ENCODE peak calls at places on chromosomes 13 and 19, in ten cellular contexts. V is stimulated activated CD8-positive, alpha-beta memory T cell treated with anti-CD3 and anti-CD28 coated beads, Interleukin-7, amount 100 ng/mL, for 48 hours; B is CD4-positive, alpha-beta T cell; R is effector CD4-positive, alpha-beta T cell; W is GM12878; N is MG63; D is breast epithelium; G is AG09309; K is NCI-H1105; O is hepatic stellate cell. Q is an unnamed sample.

GRCh38 chr19:48873476-48874308 is 1.5 kb downstream of the PPP1R15A start:
- DNase-seq in K (no peak), V (no peak), O (peak; percentile 32), B (no peak), D (no peak), W (no peak), R (no peak), G (no peak), N (no peak), Q (peak; percentile 19)

GRCh38 chr19:46635920-46636761 is at the start of gene GNG8:
- DNase-seq in R (no peak), K (no peak), O (no peak), G (no peak), B (no peak), V (no peak), W (no peak), D (no peak), N (no peak), Q (no peak)

GRCh38 chr19:34265221-34265650 is 10.9 kb downstream of the GARRE1 start:
- DNase-seq in V (no peak), K (no peak), W (no peak), G (no peak), B (no peak), N (no peak), O (no peak), D (peak; percentile 85), R (no peak), Q (no peak)

GRCh38 chr13:75633285-75633684 is 2.8 kb upstream of the LMO7 start:
- DNase-seq in K (no peak), V (no peak), G (peak; percentile 95), D (no peak), B (no peak), O (peak; percentile 74), N (peak; percentile 40), W (no peak), R (no peak), Q (no peak)

GRCh38 chr13:21974741-21975140 is 303.9 kb downstream of the FGF9 start:
- DNase-seq in O (no peak), K (no peak), V (no peak), G (no peak), R (no peak), N (no peak), W (no peak), D (no peak), B (no peak), Q (no peak)

GRCh38 chr13:50126378-50127016 is 111.3 kb downstream of the KCNRG start:
- DNase-seq in D (no peak), N (peak; percentile 16), W (no peak), V (no peak), B (no peak), O (no peak), K (peak; percentile 3), G (no peak), R (peak; percentile 14), Q (no peak)

GRCh38 chr19:28242317-28242927 is 970.5 kb downstream of the UQCRFS1 start:
- DNase-seq in G (no peak), O (peak; percentile 52), B (no peak), D (no peak), N (no peak), W (no peak), K (peak; percentile 41), V (peak; percentile 4), R (no peak), Q (no peak)

GRCh38 chr13:104984296-104984818 is 1551.1 kb downstream of the EFNB2 start:
- DNase-seq in O (no peak), W (peak; percentile 92), K (peak; percentile 24), D (no peak), N (no peak), G (no peak), V (no peak), B (peak; percentile 18), R (no peak), Q (peak; percentile 92)

GRCh38 chr13:60707878-60708277 is 310.9 kb downstream of the TDRD3 start:
- DNase-seq in D (no peak), W (no peak), V (no peak), N (no peak), G (no peak), R (no peak), O (no peak), B (no peak), K (no peak), Q (no peak)

GRCh38 chr13:77338329-77338728 is 11.4 kb upstream of the MYCBP2 start:
- DNase-seq in W (no peak), D (no peak), N (no peak), O (no peak), B (no peak), G (no peak), V (no peak), R (no peak), K (no peak), Q (no peak)

GRCh38 chr13:111319521-111319920 is 921 bp upstream of the TEX29 start:
- DNase-seq in K (no peak), N (no peak), D (no peak), B (no peak), V (no peak), O (no peak), G (no peak), R (no peak), W (no peak), Q (no peak)

GRCh38 chr19:14512420-14512961 is 5.7 kb downstream of the DNAJB1 start:
- DNase-seq in G (no peak), K (no peak), V (no peak), D (no peak), B (no peak), O (no peak), N (no peak), R (no peak), W (no peak), Q (no peak)

GRCh38 chr13:41973247-41973741 is 12.4 kb upstream of the VWA8 start:
- DNase-seq in V (no peak), B (no peak), N (no peak), D (no peak), G (no peak), O (no peak), W (no peak), R (no peak), K (no peak), Q (no peak)

GRCh38 chr19:45499196-45500180 is 1.2 kb downstream of the PPM1N start:
- DNase-seq in R (peak; percentile 28), K (no peak), N (peak; percentile 28), O (no peak), V (peak; percentile 68), W (no peak), G (no peak), B (peak; percentile 48), D (no peak), Q (no peak)

GRCh38 chr19:41521860-41522555 is 54.0 kb upstream of the CEACAM21 start:
- DNase-seq in D (no peak), V (no peak), W (no peak), B (peak; percentile 36), K (peak; percentile 32), O (no peak), G (no peak), R (peak; percentile 26), N (no peak), Q (no peak)

GRCh38 chr13:111415216-111415615 is 94.8 kb downstream of the TEX29 start:
- DNase-seq in D (no peak), R (no peak), G (no peak), W (no peak), B (no peak), N (no peak), O (no peak), K (no peak), V (no peak), Q (no peak)

GRCh38 chr19:1000591-1001537 is 645 bp downstream of the GRIN3B start:
- DNase-seq in V (no peak), D (no peak), N (no peak), O (peak; percentile 45), W (no peak), B (no peak), K (no peak), R (no peak), G (no peak), Q (no peak)

GRCh38 chr19:4064551-4065260 is 2.0 kb downstream of the ZBTB7A start:
- DNase-seq in N (peak; percentile 59), G (no peak), R (peak; percentile 38), O (peak; percentile 60), W (no peak), D (no peak), B (peak; percentile 36), K (no peak), V (no peak), Q (no peak)

GRCh38 chr13:74372511-74372910 is 238.3 kb upstream of the KLF12 start:
- DNase-seq in B (no peak), D (no peak), O (no peak), W (no peak), V (no peak), G (no peak), K (no peak), N (no peak), R (no peak), Q (no peak)

Q was measured in G401.